ENCODE peak calls at places on chromosomes 4 and X, in ten cellular contexts. D is mucosa of descending colon; A is AG09309; E is GM23338; M is CD8-positive, alpha-beta T cell; T is esophagus muscularis mucosa; V is stomach; L is tibial nerve; Q is prostate gland; J is right lobe of liver. U is an unnamed sample.

GRCh38 chrX:68807818-68808217 is 21.0 kb upstream of the EFNB1 start:
- DNase-seq in D (no peak), A (no peak), E (peak), M (no peak), T (no peak), V (no peak), L (peak), Q (no peak), J (no peak), U (peak)

GRCh38 chr4:71026086-71026485 is 32.6 kb downstream of the DCK start:
- DNase-seq in D (no peak), A (peak), E (no peak), M (no peak), T (no peak), V (no peak), L (no peak), Q (no peak), J (no peak), U (no peak)

GRCh38 chr4:6658635-6659075 is 18.2 kb downstream of the MRFAP1 start:
- DNase-seq in D (peak), A (no peak), E (peak), M (peak), T (no peak), V (no peak), L (no peak), Q (no peak), J (peak), U (peak)

GRCh38 chrX:129786210-129786651 is 6.5 kb downstream of the SASH3 start:
- DNase-seq in D (no peak), A (no peak), E (no peak), M (no peak), T (no peak), V (no peak), L (no peak), Q (no peak), J (no peak), U (no peak)

GRCh38 chr4:128776794-128777216 is 32.7 kb upstream of the JADE1 start:
- DNase-seq in D (peak), A (peak), E (no peak), M (no peak), T (no peak), V (peak), L (no peak), Q (no peak), J (no peak), U (no peak)

GRCh38 chr4:26021417-26022345 is 107.7 kb downstream of the SMIM20 start:
- DNase-seq in D (no peak), A (no peak), E (no peak), M (no peak), T (no peak), V (no peak), L (no peak), Q (no peak), J (no peak), U (no peak)

GRCh38 chr4:140903522-140903928 is 147.3 kb upstream of the TBC1D9 start:
- DNase-seq in D (no peak), A (no peak), E (no peak), M (no peak), T (no peak), V (no peak), L (no peak), Q (no peak), J (no peak), U (no peak)

GRCh38 chrX:40272141-40272540 is 174.4 kb upstream of the BCOR start:
- DNase-seq in D (no peak), A (no peak), E (no peak), M (no peak), T (no peak), V (no peak), L (no peak), Q (no peak), J (no peak), U (no peak)

GRCh38 chrX:133171962-133172708 is 46.0 kb downstream of the TFDP3 start:
- DNase-seq in D (no peak), A (no peak), E (peak), M (no peak), T (no peak), V (no peak), L (no peak), Q (no peak), J (no peak), U (peak)

GRCh38 chrX:19174401-19175025 is 52.2 kb upstream of the ADGRG2 start:
- DNase-seq in D (no peak), A (no peak), E (no peak), M (no peak), T (no peak), V (no peak), L (peak), Q (no peak), J (no peak), U (no peak)

GRCh38 chrX:96929036-96929435 is 45.3 kb downstream of the RPA4 start:
- DNase-seq in D (no peak), A (no peak), E (no peak), M (no peak), T (no peak), V (no peak), L (no peak), Q (no peak), J (no peak), U (no peak)

GRCh38 chrX:145393702-145394235 is 146.5 kb downstream of the SPANXN1 start:
- DNase-seq in D (no peak), A (no peak), E (peak), M (no peak), T (no peak), V (no peak), L (no peak), Q (no peak), J (no peak), U (peak)

GRCh38 chr4:165312506-165312905 is 15.0 kb upstream of the MSMO1 start:
- DNase-seq in D (no peak), A (no peak), E (no peak), M (no peak), T (no peak), V (no peak), L (no peak), Q (no peak), J (no peak), U (no peak)

GRCh38 chrX:153983321-153983729 is 10.8 kb downstream of the TMEM187 start:
- DNase-seq in D (no peak), A (no peak), E (no peak), M (no peak), T (no peak), V (no peak), L (no peak), Q (no peak), J (no peak), U (no peak)

GRCh38 chr4:12723849-12724447 is 760.2 kb downstream of the RAB28 start:
- DNase-seq in D (no peak), A (no peak), E (peak), M (no peak), T (no peak), V (no peak), L (no peak), Q (no peak), J (no peak), U (peak)

GRCh38 chr4:56658410-56659003 is 22.6 kb downstream of the HOPX start:
- DNase-seq in D (no peak), A (peak), E (no peak), M (no peak), T (no peak), V (no peak), L (no peak), Q (no peak), J (no peak), U (no peak)

DNA sequence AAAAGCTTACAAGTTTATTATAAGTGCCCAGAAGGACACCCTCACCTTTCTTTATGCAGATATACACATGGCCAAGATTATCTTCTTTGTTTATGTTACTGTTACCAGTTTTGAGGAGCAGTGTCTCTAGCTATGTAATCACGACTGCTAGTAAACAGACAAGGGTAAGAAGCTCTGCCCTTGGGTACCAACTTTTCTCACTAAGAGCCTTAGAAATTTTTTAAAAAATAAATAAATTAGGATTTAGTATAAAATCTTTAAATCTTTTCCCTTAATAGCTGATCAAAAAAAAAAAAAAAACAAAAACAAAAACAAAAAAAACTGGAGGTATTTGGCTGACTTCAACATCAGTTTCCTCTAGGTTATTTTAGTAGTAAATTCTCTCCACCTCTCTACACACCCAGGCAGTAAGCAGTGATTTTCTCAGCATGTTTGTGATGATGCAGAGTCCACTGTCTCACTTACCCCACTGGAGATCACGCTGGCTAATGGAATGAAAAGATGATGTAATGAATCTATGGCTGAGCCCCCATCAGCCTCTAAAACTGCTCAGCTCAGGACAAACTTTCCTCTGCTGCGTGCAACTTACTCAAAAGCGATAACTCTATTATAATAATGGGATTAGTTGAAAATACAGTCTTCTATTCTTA is 125.9 kb downstream of the FRYL start:
- DNase-seq in D (no peak), A (no peak), E (no peak), M (no peak), T (no peak), V (no peak), L (no peak), Q (no peak), J (no peak), U (no peak)
- H3K4me3 ChIP-seq in D (no peak), A (no peak), E (no peak), M (no peak), T (peak), V (no peak), L (no peak), Q (no peak), J (no peak), U (no peak)

DNA sequence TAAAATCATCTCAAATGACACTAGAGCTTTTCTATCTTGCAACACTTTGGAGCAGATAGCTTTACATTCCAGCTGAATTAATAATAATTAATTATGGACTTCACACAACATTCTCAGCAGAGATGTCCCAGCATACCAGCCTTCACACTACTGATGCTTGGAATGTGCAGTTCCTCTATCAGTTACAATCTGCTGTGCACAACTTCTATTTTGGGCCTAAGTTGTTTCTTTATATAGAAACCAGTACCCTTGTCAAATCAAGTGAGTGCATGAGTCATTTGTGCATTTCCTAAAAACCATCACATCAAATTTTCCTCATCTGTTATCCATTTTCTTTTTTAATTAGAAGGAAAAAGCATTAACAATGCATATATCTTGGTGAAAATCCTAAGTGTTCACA is 8.8 kb upstream of the RASL11B start:
- DNase-seq in D (no peak), A (peak), E (no peak), M (no peak), T (no peak), V (no peak), L (no peak), Q (no peak), J (no peak), U (no peak)
- H3K4me3 ChIP-seq in D (no peak), A (no peak), E (no peak), M (no peak), T (no peak), V (no peak), L (no peak), Q (no peak), J (no peak), U (no peak)

GRCh38 chrX:12790878-12791252 is 347 bp upstream of the PRPS2 start:
- DNase-seq in D (no peak), A (no peak), E (no peak), M (no peak), T (no peak), V (no peak), L (no peak), Q (no peak), J (no peak), U (no peak)

GRCh38 chrX:12788645-12789044 is 2.6 kb upstream of the PRPS2 start:
- DNase-seq in D (no peak), A (no peak), E (no peak), M (no peak), T (no peak), V (no peak), L (no peak), Q (no peak), J (no peak), U (no peak)

GRCh38 chrX:12792711-12793110 is 1.5 kb downstream of the PRPS2 start:
- DNase-seq in D (no peak), A (no peak), E (no peak), M (no peak), T (no peak), V (no peak), L (no peak), Q (no peak), J (no peak), U (no peak)

GRCh38 chrX:12789976-12790375 is 1.2 kb upstream of the PRPS2 start:
- DNase-seq in D (no peak), A (no peak), E (no peak), M (no peak), T (no peak), V (no peak), L (no peak), Q (no peak), J (no peak), U (no peak)

DNA sequence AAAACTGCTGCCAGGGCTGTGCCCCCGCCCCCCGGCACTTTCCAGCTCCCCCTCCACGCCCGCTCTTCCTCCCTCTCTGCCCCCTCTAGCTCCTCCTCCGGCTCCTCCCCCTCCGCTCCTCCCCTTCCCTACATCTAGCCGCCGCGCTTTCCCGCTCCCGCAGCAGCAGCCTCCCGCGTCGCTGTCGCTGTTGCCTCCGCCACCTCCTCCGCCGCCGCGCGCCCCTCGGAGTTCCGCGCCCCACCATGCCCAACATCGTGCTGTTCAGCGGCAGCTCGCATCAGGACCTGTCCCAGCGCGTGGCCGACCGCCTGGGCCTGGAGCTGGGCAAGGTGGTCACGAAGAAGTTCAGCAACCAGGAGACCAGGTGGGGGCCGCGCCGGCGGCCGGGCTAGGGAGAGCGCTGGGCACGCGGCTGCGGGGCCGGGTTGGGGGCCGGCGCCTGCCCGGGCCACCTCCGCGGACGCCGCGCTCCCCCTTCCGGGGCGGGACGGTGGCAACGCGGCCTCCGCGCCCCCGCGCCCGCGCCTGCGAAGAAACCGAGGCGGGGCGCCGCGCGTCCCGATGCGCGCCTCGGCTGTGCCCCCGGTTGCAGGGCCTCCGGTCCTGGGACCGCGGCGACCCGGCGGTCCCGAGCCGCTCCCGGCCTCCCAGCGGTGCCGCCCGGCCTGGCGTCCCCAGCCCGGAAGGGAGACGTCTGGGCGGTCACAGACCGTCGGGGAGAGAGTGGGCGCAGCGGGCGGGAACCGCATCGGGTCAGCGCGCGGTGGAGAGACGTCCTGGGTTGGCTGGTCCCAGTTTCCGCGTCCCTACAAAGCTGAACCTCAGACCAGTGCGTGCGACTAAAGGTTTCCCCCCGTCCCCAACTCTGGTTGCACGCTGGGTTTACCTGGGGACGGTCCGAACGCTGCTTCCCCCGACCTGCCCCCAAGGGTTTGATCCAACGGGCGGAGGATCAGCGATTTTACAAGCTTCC is at the start of gene PRPS2:
- DNase-seq in D (peak), A (no peak), E (peak), M (peak), T (no peak), V (peak), L (peak), Q (peak), J (peak), U (peak)
- H3K4me3 ChIP-seq in D (peak), A (peak), E (peak), M (peak), T (peak), V (peak), L (peak), Q (peak), J (peak), U (peak)

DNA sequence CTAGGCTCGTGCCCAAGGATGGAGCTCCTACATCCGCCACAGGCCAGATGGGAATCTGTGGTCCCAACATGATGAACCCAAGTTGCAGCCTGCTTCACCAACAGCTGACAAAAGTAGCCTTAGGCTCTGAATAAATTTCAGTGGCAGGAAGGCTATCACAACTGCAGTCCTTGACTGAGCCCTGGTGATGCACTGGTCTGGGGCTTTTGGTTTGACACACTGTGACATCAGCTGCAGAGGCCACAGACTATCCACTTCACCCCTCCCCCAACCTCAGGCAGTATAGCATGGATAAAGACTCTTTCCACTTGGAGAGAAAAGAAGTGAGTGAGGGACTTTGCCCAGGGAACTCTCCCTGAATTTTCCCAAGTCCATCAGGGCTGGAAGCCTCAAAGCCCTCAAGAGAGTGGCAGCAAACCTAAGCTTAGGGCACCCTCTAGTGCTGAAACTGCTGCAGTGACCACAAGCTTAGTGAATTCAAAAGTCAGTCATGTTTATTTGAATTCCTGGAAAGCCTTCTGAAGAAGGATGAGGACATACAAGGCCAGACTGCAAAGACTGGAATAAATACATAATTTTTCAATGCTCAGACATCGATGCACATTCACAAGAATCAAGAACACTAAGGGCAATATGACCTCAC is 135.0 kb upstream of the TENT5D start:
- DNase-seq in D (no peak), A (peak), E (peak), M (no peak), T (no peak), V (no peak), L (no peak), Q (peak), J (no peak), U (peak)
- H3K4me3 ChIP-seq in D (no peak), A (no peak), E (no peak), M (no peak), T (no peak), V (no peak), L (no peak), Q (no peak), J (no peak), U (no peak)

DNA sequence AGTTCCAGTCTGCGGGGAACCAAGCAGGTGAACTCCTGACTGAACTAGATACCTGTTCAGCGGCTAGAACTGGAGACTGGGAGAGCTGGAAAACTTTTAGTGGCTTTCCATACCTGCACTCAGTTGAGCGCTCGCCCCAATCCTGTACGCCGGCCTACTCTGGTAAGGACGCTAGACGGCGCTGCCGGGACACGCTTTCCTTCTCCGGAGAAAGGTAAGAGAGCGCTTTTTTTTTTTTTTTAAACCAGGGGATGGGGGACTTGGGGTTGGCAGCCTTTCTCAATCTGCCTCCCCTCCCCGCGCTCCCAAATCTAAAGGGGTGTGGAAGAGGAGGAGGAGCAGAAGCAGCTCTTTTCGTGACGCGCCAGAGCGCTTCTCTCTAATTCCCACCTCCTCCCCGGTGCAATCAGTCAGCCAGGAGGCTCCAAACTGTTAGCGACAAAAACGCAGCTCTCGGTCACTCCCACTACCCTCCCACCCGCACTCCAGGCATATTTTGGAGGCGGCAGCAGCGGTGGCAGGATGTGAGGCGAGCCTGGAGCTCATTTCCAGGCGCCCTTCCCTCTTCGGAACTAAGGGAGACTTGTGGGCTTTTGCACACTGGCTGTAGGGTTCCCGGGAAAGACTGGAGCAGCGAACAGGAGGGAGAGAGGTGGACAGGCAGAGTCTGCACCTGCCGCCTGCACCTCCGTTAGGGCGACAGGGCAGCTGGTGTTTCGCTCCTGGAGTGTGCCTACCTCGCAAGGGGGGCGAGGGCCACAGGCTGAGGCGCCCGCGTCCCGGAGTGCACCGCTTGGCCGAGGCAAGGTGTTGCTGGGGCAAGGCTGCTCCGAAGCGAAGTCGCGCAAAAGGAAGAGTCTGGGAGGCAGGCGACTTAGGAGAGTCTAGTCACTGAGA is at the start of gene IL1RAPL2:
- DNase-seq in D (peak), A (no peak), E (peak), M (no peak), T (no peak), V (peak), L (no peak), Q (peak), J (peak), U (peak)
- H3K4me3 ChIP-seq in D (no peak), A (no peak), E (peak), M (no peak), T (peak), V (peak), L (peak), Q (no peak), J (peak), U (peak)

DNA sequence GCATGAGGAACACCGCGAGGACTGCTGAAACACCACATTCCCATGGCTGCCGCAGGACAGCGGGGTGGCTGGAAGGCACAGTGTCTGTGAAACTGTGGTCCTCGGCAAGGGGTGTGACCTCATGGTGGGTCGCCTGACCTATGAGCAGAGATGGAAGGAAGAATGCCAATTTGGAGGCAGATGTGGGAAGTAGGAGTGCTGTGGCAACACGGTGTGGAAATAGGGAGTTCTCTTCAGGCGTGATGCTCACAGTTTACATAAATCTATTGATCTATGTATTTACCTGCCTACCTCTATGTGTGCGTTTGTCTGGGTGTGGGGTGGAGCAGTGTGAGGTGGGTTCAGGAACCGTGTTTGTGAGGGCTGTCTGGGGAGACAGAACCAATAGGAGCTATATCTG is 62.3 kb upstream of the LSM6 start:
- DNase-seq in D (no peak), A (no peak), E (no peak), M (no peak), T (peak), V (no peak), L (no peak), Q (no peak), J (no peak), U (no peak)
- H3K4me3 ChIP-seq in D (no peak), A (no peak), E (no peak), M (no peak), T (no peak), V (no peak), L (no peak), Q (no peak), J (no peak), U (no peak)